ENCODE peak calls at places on chromosome 6, in nine cellular contexts. W is GM23338; G is activated CD4-positive, CD25-positive, alpha-beta regulatory T cell; J is stimulated activated CD8-positive, alpha-beta memory T cell treated with anti-CD3 and anti-CD28 coated beads, Interleukin-2, amount 100 ng/mL, for 1 hour; K is EH; Y is cardiac muscle cell; A is cortex of kidney; Z is fibroblast of the aortic adventitia; U is LoVo. T is an unnamed sample.
A peak's percentile ranks its signal among the peaks of the same experiment; 100 is the strongest.

GRCh38 chr6:11911535-11911934 is 100.6 kb upstream of the HIVEP1 start:
- DNase-seq in W (no peak), G (no peak), J (no peak), K (peak; percentile 90), Y (no peak), A (no peak), Z (peak; percentile 38), U (no peak), T (no peak)

GRCh38 chr6:99016355-99016754 is 68.6 kb upstream of the FBXL4 start:
- DNase-seq in W (no peak), G (no peak), J (no peak), K (peak; percentile 68), Y (no peak), A (no peak), Z (peak; percentile 8), U (no peak), T (no peak)

GRCh38 chr6:41536884-41537347 is 9.3 kb upstream of the FOXP4 start:
- DNase-seq in W (no peak), G (no peak), J (no peak), K (no peak), Y (no peak), A (no peak), Z (no peak), U (peak; percentile 83), T (no peak)

GRCh38 chr6:537114-537513 is 119.8 kb downstream of the HUS1B start:
- DNase-seq in W (no peak), G (no peak), J (no peak), K (no peak), Y (no peak), A (no peak), Z (no peak), U (no peak), T (no peak)

GRCh38 chr6:139295906-139296305 is 4.1 kb upstream of the TXLNB start:
- DNase-seq in W (no peak), G (no peak), J (no peak), K (no peak), Y (no peak), A (no peak), Z (no peak), U (no peak), T (no peak)

GRCh38 chr6:104418125-104418524 is 441.6 kb downstream of the HACE1 start:
- DNase-seq in W (no peak), G (no peak), J (no peak), K (peak; percentile 1), Y (no peak), A (no peak), Z (no peak), U (no peak), T (no peak)

GRCh38 chr6:96716221-96716620 is 121.1 kb downstream of the GPR63 start:
- DNase-seq in W (peak; percentile 37), G (no peak), J (no peak), K (no peak), Y (no peak), A (no peak), Z (no peak), U (no peak), T (no peak)

GRCh38 chr6:153129873-153130514 is 1.1 kb downstream of the RGS17 start:
- DNase-seq in W (peak; percentile 38), G (no peak), J (no peak), K (peak; percentile 25), Y (peak; percentile 27), A (no peak), Z (peak; percentile 25), U (no peak), T (no peak)

GRCh38 chr6:149331871-149332270 is 14.4 kb downstream of the TAB2 start:
- DNase-seq in W (no peak), G (no peak), J (no peak), K (peak; percentile 32), Y (no peak), A (no peak), Z (no peak), U (no peak), T (no peak)

GRCh38 chr6:159760602-159761057 is 1.2 kb upstream of the ACAT2 start:
- DNase-seq in W (peak; percentile 93), G (no peak), J (no peak), K (peak; percentile 90), Y (no peak), A (no peak), Z (peak; percentile 67), U (peak; percentile 28), T (no peak)

GRCh38 chr6:157177731-157178336 is 145.5 kb downstream of the TMEM242 start:
- DNase-seq in W (no peak), G (no peak), J (no peak), K (no peak), Y (no peak), A (no peak), Z (no peak), U (no peak), T (no peak)

GRCh38 chr6:31086788-31087440 is 25.5 kb downstream of the C6orf15 start:
- DNase-seq in W (no peak), G (no peak), J (no peak), K (peak; percentile 87), Y (no peak), A (no peak), Z (peak; percentile 82), U (peak; percentile 16), T (no peak)